ENCODE peak calls at places on chromosomes 5 and 9, in five cellular contexts. One of them, this sample, is unnamed.

GRCh38 chr5:128062172-128062746 is 21.3 kb upstream of the SLC12A2 start:
- DNase-seq in central memory CD4-positive, alpha-beta T cell: no peak
- DNase-seq in GM04503: peak
- DNase-seq in neuronal stem cell: no peak
- DNase-seq in stomach: no peak
- DNase-seq in this sample: no peak

GRCh38 chr5:171954721-171955120 is 51.7 kb downstream of the FBXW11 start:
- DNase-seq in GM04503: peak
- DNase-seq in stomach: no peak
- DNase-seq in neuronal stem cell: no peak
- DNase-seq in central memory CD4-positive, alpha-beta T cell: no peak
- DNase-seq in this sample: no peak

GRCh38 chr9:110114086-110114887 is 93.7 kb downstream of the C9orf152 start:
- DNase-seq in central memory CD4-positive, alpha-beta T cell: no peak
- DNase-seq in stomach: no peak
- DNase-seq in GM04503: no peak
- DNase-seq in neuronal stem cell: no peak
- DNase-seq in this sample: no peak

GRCh38 chr5:81866994-81867393 is 104.8 kb upstream of the ATG10 start:
- DNase-seq in GM04503: no peak
- DNase-seq in central memory CD4-positive, alpha-beta T cell: no peak
- DNase-seq in stomach: no peak
- DNase-seq in neuronal stem cell: no peak
- DNase-seq in this sample: no peak

GRCh38 chr5:128105203-128105602 is 21.6 kb downstream of the SLC12A2 start:
- DNase-seq in central memory CD4-positive, alpha-beta T cell: no peak
- DNase-seq in neuronal stem cell: no peak
- DNase-seq in GM04503: no peak
- DNase-seq in stomach: no peak
- DNase-seq in this sample: no peak

GRCh38 chr9:73270967-73271722 is 119.5 kb downstream of the ANXA1 start:
- DNase-seq in stomach: no peak
- DNase-seq in GM04503: peak
- DNase-seq in central memory CD4-positive, alpha-beta T cell: no peak
- DNase-seq in neuronal stem cell: no peak
- DNase-seq in this sample: peak

GRCh38 chr5:160357861-160358411 is 12.5 kb downstream of the C1QTNF2 start:
- DNase-seq in central memory CD4-positive, alpha-beta T cell: no peak
- DNase-seq in neuronal stem cell: no peak
- DNase-seq in stomach: no peak
- DNase-seq in GM04503: no peak
- DNase-seq in this sample: no peak

GRCh38 chr5:84017704-84018240 is 297.1 kb upstream of the HAPLN1 start:
- DNase-seq in GM04503: no peak
- DNase-seq in central memory CD4-positive, alpha-beta T cell: no peak
- DNase-seq in neuronal stem cell: no peak
- DNase-seq in stomach: no peak
- DNase-seq in this sample: no peak

GRCh38 chr9:137313956-137314560 is 12.0 kb upstream of the NRARP start:
- DNase-seq in stomach: peak
- DNase-seq in neuronal stem cell: no peak
- DNase-seq in central memory CD4-positive, alpha-beta T cell: no peak
- DNase-seq in GM04503: no peak
- DNase-seq in this sample: no peak

GRCh38 chr9:78121488-78121887 is 89.9 kb upstream of the GNAQ start:
- DNase-seq in GM04503: no peak
- DNase-seq in central memory CD4-positive, alpha-beta T cell: peak
- DNase-seq in stomach: peak
- DNase-seq in neuronal stem cell: peak
- DNase-seq in this sample: peak

GRCh38 chr5:179967489-179967888 is 59.8 kb upstream of the TBC1D9B start:
- DNase-seq in GM04503: no peak
- DNase-seq in central memory CD4-positive, alpha-beta T cell: no peak
- DNase-seq in stomach: no peak
- DNase-seq in neuronal stem cell: no peak
- DNase-seq in this sample: no peak

GRCh38 chr5:137265457-137265856 is 233.7 kb downstream of the SPOCK1 start:
- DNase-seq in stomach: no peak
- DNase-seq in GM04503: no peak
- DNase-seq in neuronal stem cell: no peak
- DNase-seq in central memory CD4-positive, alpha-beta T cell: no peak
- DNase-seq in this sample: no peak

GRCh38 chr9:82797539-82797938 is 265.4 kb downstream of the RASEF start:
- DNase-seq in neuronal stem cell: no peak
- DNase-seq in stomach: peak
- DNase-seq in GM04503: no peak
- DNase-seq in central memory CD4-positive, alpha-beta T cell: no peak
- DNase-seq in this sample: no peak

GRCh38 chr9:8558176-8558575 is 758.6 kb upstream of the DMAC1 start:
- DNase-seq in stomach: no peak
- DNase-seq in neuronal stem cell: no peak
- DNase-seq in central memory CD4-positive, alpha-beta T cell: no peak
- DNase-seq in GM04503: no peak
- DNase-seq in this sample: no peak

GRCh38 chr9:14281136-14281795 is 32.7 kb downstream of the NFIB start:
- DNase-seq in stomach: no peak
- DNase-seq in central memory CD4-positive, alpha-beta T cell: no peak
- DNase-seq in GM04503: no peak
- DNase-seq in neuronal stem cell: no peak
- DNase-seq in this sample: no peak

GRCh38 chr5:72656331-72656730 is 149.1 kb upstream of the ZNF366 start:
- DNase-seq in neuronal stem cell: no peak
- DNase-seq in stomach: no peak
- DNase-seq in GM04503: no peak
- DNase-seq in central memory CD4-positive, alpha-beta T cell: no peak
- DNase-seq in this sample: no peak

GRCh38 chr5:61132559-61132958 is 29.7 kb downstream of the SMIM15 start:
- DNase-seq in stomach: no peak
- DNase-seq in GM04503: peak
- DNase-seq in neuronal stem cell: no peak
- DNase-seq in central memory CD4-positive, alpha-beta T cell: no peak
- DNase-seq in this sample: no peak

GRCh38 chr5:91369480-91369879 is 13.6 kb downstream of the ARRDC3 start:
- DNase-seq in GM04503: no peak
- DNase-seq in neuronal stem cell: no peak
- DNase-seq in central memory CD4-positive, alpha-beta T cell: no peak
- DNase-seq in stomach: no peak
- DNase-seq in this sample: no peak

GRCh38 chr5:79236970-79237734 is 1.2 kb downstream of the JMY start:
- DNase-seq in stomach: peak
- DNase-seq in neuronal stem cell: peak
- DNase-seq in GM04503: no peak
- DNase-seq in central memory CD4-positive, alpha-beta T cell: peak
- DNase-seq in this sample: no peak

GRCh38 chr5:157106668-157107461 is 2.0 kb downstream of the HAVCR2 start:
- DNase-seq in stomach: peak
- DNase-seq in central memory CD4-positive, alpha-beta T cell: no peak
- DNase-seq in GM04503: no peak
- DNase-seq in neuronal stem cell: no peak
- DNase-seq in this sample: no peak

GRCh38 chr5:77957-78804 is 13.8 kb upstream of the PLEKHG4B start:
- DNase-seq in central memory CD4-positive, alpha-beta T cell: no peak
- DNase-seq in neuronal stem cell: peak
- DNase-seq in stomach: peak
- DNase-seq in GM04503: no peak
- DNase-seq in this sample: no peak

GRCh38 chr5:103232393-103232999 is 26.1 kb upstream of the MACIR start:
- DNase-seq in GM04503: no peak
- DNase-seq in stomach: no peak
- DNase-seq in neuronal stem cell: no peak
- DNase-seq in central memory CD4-positive, alpha-beta T cell: no peak
- DNase-seq in this sample: no peak

GRCh38 chr9:95089916-95090791 is 227.4 kb downstream of the FANCC start:
- DNase-seq in stomach: peak
- DNase-seq in central memory CD4-positive, alpha-beta T cell: no peak
- DNase-seq in GM04503: no peak
- DNase-seq in neuronal stem cell: no peak
- DNase-seq in this sample: no peak

GRCh38 chr9:87864915-87865314 is 17.8 kb upstream of the SPATA31E1 start:
- DNase-seq in central memory CD4-positive, alpha-beta T cell: no peak
- DNase-seq in neuronal stem cell: no peak
- DNase-seq in GM04503: no peak
- DNase-seq in stomach: no peak
- DNase-seq in this sample: no peak

GRCh38 chr5:167912944-167913343 is 378.5 kb upstream of the WWC1 start:
- DNase-seq in GM04503: no peak
- DNase-seq in neuronal stem cell: no peak
- DNase-seq in stomach: no peak
- DNase-seq in central memory CD4-positive, alpha-beta T cell: no peak
- DNase-seq in this sample: no peak

GRCh38 chr5:371811-372555 is 50.5 kb downstream of the AHRR start:
- DNase-seq in neuronal stem cell: no peak
- DNase-seq in stomach: peak
- DNase-seq in central memory CD4-positive, alpha-beta T cell: no peak
- DNase-seq in GM04503: no peak
- DNase-seq in this sample: no peak

GRCh38 chr5:82205005-82205404 is 73.1 kb downstream of the RPS23 start:
- DNase-seq in neuronal stem cell: no peak
- DNase-seq in central memory CD4-positive, alpha-beta T cell: no peak
- DNase-seq in stomach: no peak
- DNase-seq in GM04503: no peak
- DNase-seq in this sample: no peak

GRCh38 chr5:56077796-56078233 is 83.1 kb upstream of the IL6ST start:
- DNase-seq in neuronal stem cell: no peak
- DNase-seq in central memory CD4-positive, alpha-beta T cell: no peak
- DNase-seq in GM04503: no peak
- DNase-seq in stomach: no peak
- DNase-seq in this sample: no peak

GRCh38 chr5:172881691-172882370 is 47.8 kb downstream of the ERGIC1 start:
- DNase-seq in stomach: peak
- DNase-seq in neuronal stem cell: no peak
- DNase-seq in GM04503: no peak
- DNase-seq in central memory CD4-positive, alpha-beta T cell: no peak
- DNase-seq in this sample: no peak

GRCh38 chr9:2727966-2728613 is 10.8 kb downstream of the KCNV2 start:
- DNase-seq in central memory CD4-positive, alpha-beta T cell: no peak
- DNase-seq in stomach: no peak
- DNase-seq in neuronal stem cell: no peak
- DNase-seq in GM04503: peak
- DNase-seq in this sample: peak

GRCh38 chr9:113541019-113541900 is 77.7 kb downstream of the RGS3 start:
- DNase-seq in stomach: peak
- DNase-seq in neuronal stem cell: peak
- DNase-seq in central memory CD4-positive, alpha-beta T cell: no peak
- DNase-seq in GM04503: no peak
- DNase-seq in this sample: no peak

GRCh38 chr5:176886336-176887251 is 12.6 kb downstream of the HK3 start:
- DNase-seq in central memory CD4-positive, alpha-beta T cell: no peak
- DNase-seq in neuronal stem cell: no peak
- DNase-seq in GM04503: no peak
- DNase-seq in stomach: no peak
- DNase-seq in this sample: no peak

GRCh38 chr9:130390371-130390770 is 54.4 kb upstream of the ASS1 start:
- DNase-seq in stomach: no peak
- DNase-seq in central memory CD4-positive, alpha-beta T cell: no peak
- DNase-seq in GM04503: no peak
- DNase-seq in neuronal stem cell: no peak
- DNase-seq in this sample: no peak

GRCh38 chr9:130490981-130491380 is 46.2 kb downstream of the ASS1 start:
- DNase-seq in stomach: no peak
- DNase-seq in central memory CD4-positive, alpha-beta T cell: no peak
- DNase-seq in GM04503: no peak
- DNase-seq in neuronal stem cell: no peak
- DNase-seq in this sample: no peak

GRCh38 chr5:21391506-21391905 is 1403.5 kb upstream of the CDH18 start:
- DNase-seq in neuronal stem cell: no peak
- DNase-seq in central memory CD4-positive, alpha-beta T cell: no peak
- DNase-seq in stomach: no peak
- DNase-seq in GM04503: no peak
- DNase-seq in this sample: no peak

GRCh38 chr5:110817437-110817836 is 78.6 kb downstream of the SLC25A46 start:
- DNase-seq in GM04503: no peak
- DNase-seq in stomach: no peak
- DNase-seq in central memory CD4-positive, alpha-beta T cell: no peak
- DNase-seq in neuronal stem cell: no peak
- DNase-seq in this sample: peak

GRCh38 chr9:127796225-127796813 is 6.4 kb upstream of the FPGS start:
- DNase-seq in neuronal stem cell: no peak
- DNase-seq in GM04503: peak
- DNase-seq in stomach: peak
- DNase-seq in central memory CD4-positive, alpha-beta T cell: no peak
- DNase-seq in this sample: no peak

GRCh38 chr9:19429590-19429989 is 20.8 kb downstream of the ACER2 start:
- DNase-seq in central memory CD4-positive, alpha-beta T cell: no peak
- DNase-seq in stomach: no peak
- DNase-seq in GM04503: no peak
- DNase-seq in neuronal stem cell: no peak
- DNase-seq in this sample: no peak

GRCh38 chr5:36090033-36090432 is 23.4 kb upstream of the UGT3A2 start:
- DNase-seq in central memory CD4-positive, alpha-beta T cell: no peak
- DNase-seq in neuronal stem cell: no peak
- DNase-seq in stomach: no peak
- DNase-seq in GM04503: peak
- DNase-seq in this sample: peak

This sample was measured in pulmonary artery endothelial cell.